ENCODE peak calls at places on chromosomes 5 and 9, in nine cellular contexts. One of them, this sample, is unnamed.

GRCh38 chr9:26437056-26437711 is 455.4 kb downstream of the CAAP1 start:
- DNase-seq in IMR-90: no peak
- DNase-seq in NCI-H1417: no peak
- DNase-seq in LHCN-M2: no peak
- DNase-seq in Right ventricle myocardium superior: no peak
- DNase-seq in NCI-H345: no peak
- DNase-seq in hepatic stellate cell: no peak
- DNase-seq in ELF-1: peak; percentile 16
- DNase-seq in stimulated activated CD4-positive, alpha-beta T cell treated with anti-CD3 and anti-CD28 coated beads, Interleukin-2, amount 100 ng/mL, for 48 hours: no peak
- DNase-seq in this sample: no peak

GRCh38 chr9:77997611-77998349 is 33.8 kb downstream of the GNAQ start:
- DNase-seq in Right ventricle myocardium superior: peak; percentile 68
- DNase-seq in stimulated activated CD4-positive, alpha-beta T cell treated with anti-CD3 and anti-CD28 coated beads, Interleukin-2, amount 100 ng/mL, for 48 hours: no peak
- DNase-seq in ELF-1: no peak
- DNase-seq in IMR-90: peak; percentile 34
- DNase-seq in LHCN-M2: no peak
- DNase-seq in NCI-H1417: peak; percentile 20
- DNase-seq in hepatic stellate cell: no peak
- DNase-seq in NCI-H345: no peak
- DNase-seq in this sample: peak; percentile 78

GRCh38 chr9:86246752-86247161 is 12.7 kb downstream of the C9orf153 start:
- DNase-seq in LHCN-M2: peak; percentile 42
- DNase-seq in hepatic stellate cell: peak; percentile 25
- DNase-seq in stimulated activated CD4-positive, alpha-beta T cell treated with anti-CD3 and anti-CD28 coated beads, Interleukin-2, amount 100 ng/mL, for 48 hours: no peak
- DNase-seq in NCI-H345: peak; percentile 50
- DNase-seq in ELF-1: peak; percentile 36
- DNase-seq in Right ventricle myocardium superior: peak; percentile 48
- DNase-seq in NCI-H1417: peak; percentile 27
- DNase-seq in IMR-90: no peak
- DNase-seq in this sample: peak; percentile 48

GRCh38 chr5:96794757-96795156 is 13.0 kb downstream of the ERAP1 start:
- DNase-seq in IMR-90: no peak
- DNase-seq in LHCN-M2: no peak
- DNase-seq in hepatic stellate cell: no peak
- DNase-seq in Right ventricle myocardium superior: no peak
- DNase-seq in stimulated activated CD4-positive, alpha-beta T cell treated with anti-CD3 and anti-CD28 coated beads, Interleukin-2, amount 100 ng/mL, for 48 hours: no peak
- DNase-seq in ELF-1: no peak
- DNase-seq in NCI-H1417: no peak
- DNase-seq in NCI-H345: no peak
- DNase-seq in this sample: no peak

GRCh38 chr5:120454094-120454798 is 9.9 kb upstream of the PRR16 start:
- DNase-seq in hepatic stellate cell: peak; percentile 61
- DNase-seq in NCI-H345: no peak
- DNase-seq in NCI-H1417: no peak
- DNase-seq in stimulated activated CD4-positive, alpha-beta T cell treated with anti-CD3 and anti-CD28 coated beads, Interleukin-2, amount 100 ng/mL, for 48 hours: no peak
- DNase-seq in Right ventricle myocardium superior: no peak
- DNase-seq in ELF-1: no peak
- DNase-seq in LHCN-M2: peak; percentile 87
- DNase-seq in IMR-90: peak; percentile 83
- DNase-seq in this sample: peak; percentile 55

GRCh38 chr9:108151161-108151586 is 661.6 kb upstream of the KLF4 start:
- DNase-seq in Right ventricle myocardium superior: peak; percentile 48
- DNase-seq in IMR-90: peak; percentile 60
- DNase-seq in NCI-H1417: no peak
- DNase-seq in LHCN-M2: peak; percentile 84
- DNase-seq in hepatic stellate cell: no peak
- DNase-seq in ELF-1: no peak
- DNase-seq in NCI-H345: no peak
- DNase-seq in stimulated activated CD4-positive, alpha-beta T cell treated with anti-CD3 and anti-CD28 coated beads, Interleukin-2, amount 100 ng/mL, for 48 hours: no peak
- DNase-seq in this sample: no peak

GRCh38 chr5:178123094-178123986 is 7.5 kb upstream of the RMND5B start:
- DNase-seq in LHCN-M2: no peak
- DNase-seq in NCI-H1417: no peak
- DNase-seq in IMR-90: no peak
- DNase-seq in hepatic stellate cell: no peak
- DNase-seq in ELF-1: peak; percentile 46
- DNase-seq in Right ventricle myocardium superior: no peak
- DNase-seq in stimulated activated CD4-positive, alpha-beta T cell treated with anti-CD3 and anti-CD28 coated beads, Interleukin-2, amount 100 ng/mL, for 48 hours: no peak
- DNase-seq in NCI-H345: no peak
- DNase-seq in this sample: no peak

GRCh38 chr9:124257865-124258764 is at the start of gene NEK6:
- DNase-seq in NCI-H345: no peak
- DNase-seq in NCI-H1417: peak; percentile 49
- DNase-seq in stimulated activated CD4-positive, alpha-beta T cell treated with anti-CD3 and anti-CD28 coated beads, Interleukin-2, amount 100 ng/mL, for 48 hours: peak; percentile 16
- DNase-seq in Right ventricle myocardium superior: peak; percentile 67
- DNase-seq in ELF-1: peak; percentile 40
- DNase-seq in hepatic stellate cell: peak; percentile 56
- DNase-seq in LHCN-M2: peak; percentile 62
- DNase-seq in IMR-90: peak; percentile 84
- DNase-seq in this sample: peak; percentile 68

GRCh38 chr5:102755691-102756371 is 726 bp downstream of the PAM start:
- DNase-seq in IMR-90: peak; percentile 79
- DNase-seq in Right ventricle myocardium superior: peak; percentile 69
- DNase-seq in LHCN-M2: peak; percentile 82
- DNase-seq in hepatic stellate cell: peak; percentile 72
- DNase-seq in NCI-H1417: peak; percentile 59
- DNase-seq in stimulated activated CD4-positive, alpha-beta T cell treated with anti-CD3 and anti-CD28 coated beads, Interleukin-2, amount 100 ng/mL, for 48 hours: peak; percentile 59
- DNase-seq in NCI-H345: peak; percentile 82
- DNase-seq in ELF-1: peak; percentile 84
- DNase-seq in this sample: peak; percentile 90

GRCh38 chr5:33702867-33703266 is 188.9 kb downstream of the ADAMTS12 start:
- DNase-seq in ELF-1: no peak
- DNase-seq in LHCN-M2: no peak
- DNase-seq in NCI-H345: no peak
- DNase-seq in IMR-90: no peak
- DNase-seq in stimulated activated CD4-positive, alpha-beta T cell treated with anti-CD3 and anti-CD28 coated beads, Interleukin-2, amount 100 ng/mL, for 48 hours: no peak
- DNase-seq in hepatic stellate cell: no peak
- DNase-seq in NCI-H1417: no peak
- DNase-seq in Right ventricle myocardium superior: no peak
- DNase-seq in this sample: no peak

GRCh38 chr5:137758719-137759312 is 4.7 kb upstream of the HNRNPA0 start:
- DNase-seq in ELF-1: no peak
- DNase-seq in LHCN-M2: no peak
- DNase-seq in NCI-H345: no peak
- DNase-seq in Right ventricle myocardium superior: no peak
- DNase-seq in NCI-H1417: no peak
- DNase-seq in stimulated activated CD4-positive, alpha-beta T cell treated with anti-CD3 and anti-CD28 coated beads, Interleukin-2, amount 100 ng/mL, for 48 hours: no peak
- DNase-seq in hepatic stellate cell: no peak
- DNase-seq in IMR-90: no peak
- DNase-seq in this sample: no peak

GRCh38 chr5:122901346-122901745 is 55.9 kb downstream of the SNX24 start:
- DNase-seq in NCI-H1417: no peak
- DNase-seq in hepatic stellate cell: no peak
- DNase-seq in Right ventricle myocardium superior: no peak
- DNase-seq in NCI-H345: no peak
- DNase-seq in stimulated activated CD4-positive, alpha-beta T cell treated with anti-CD3 and anti-CD28 coated beads, Interleukin-2, amount 100 ng/mL, for 48 hours: no peak
- DNase-seq in IMR-90: no peak
- DNase-seq in ELF-1: no peak
- DNase-seq in LHCN-M2: no peak
- DNase-seq in this sample: no peak

GRCh38 chr9:89642789-89643188 is 38.0 kb downstream of the GADD45G start:
- DNase-seq in ELF-1: peak; percentile 59
- DNase-seq in NCI-H345: no peak
- DNase-seq in stimulated activated CD4-positive, alpha-beta T cell treated with anti-CD3 and anti-CD28 coated beads, Interleukin-2, amount 100 ng/mL, for 48 hours: no peak
- DNase-seq in NCI-H1417: no peak
- DNase-seq in Right ventricle myocardium superior: no peak
- DNase-seq in LHCN-M2: no peak
- DNase-seq in IMR-90: no peak
- DNase-seq in hepatic stellate cell: no peak
- DNase-seq in this sample: no peak

GRCh38 chr9:124779368-124780059 is 2.6 kb downstream of the OLFML2A start:
- DNase-seq in hepatic stellate cell: peak; percentile 95
- DNase-seq in stimulated activated CD4-positive, alpha-beta T cell treated with anti-CD3 and anti-CD28 coated beads, Interleukin-2, amount 100 ng/mL, for 48 hours: no peak
- DNase-seq in NCI-H345: peak; percentile 24
- DNase-seq in IMR-90: peak; percentile 98
- DNase-seq in Right ventricle myocardium superior: no peak
- DNase-seq in NCI-H1417: no peak
- DNase-seq in LHCN-M2: peak; percentile 99
- DNase-seq in ELF-1: peak; percentile 74
- DNase-seq in this sample: peak; percentile 95

GRCh38 chr9:35490155-35490909 is 421 bp downstream of the RUSC2 start:
- DNase-seq in IMR-90: no peak
- DNase-seq in stimulated activated CD4-positive, alpha-beta T cell treated with anti-CD3 and anti-CD28 coated beads, Interleukin-2, amount 100 ng/mL, for 48 hours: no peak
- DNase-seq in LHCN-M2: no peak
- DNase-seq in ELF-1: peak; percentile 55
- DNase-seq in hepatic stellate cell: no peak
- DNase-seq in NCI-H345: no peak
- DNase-seq in NCI-H1417: peak; percentile 57
- DNase-seq in Right ventricle myocardium superior: no peak
- DNase-seq in this sample: peak; percentile 46

GRCh38 chr5:83360573-83360972 is 111.0 kb upstream of the VCAN start:
- DNase-seq in LHCN-M2: no peak
- DNase-seq in stimulated activated CD4-positive, alpha-beta T cell treated with anti-CD3 and anti-CD28 coated beads, Interleukin-2, amount 100 ng/mL, for 48 hours: no peak
- DNase-seq in NCI-H1417: no peak
- DNase-seq in Right ventricle myocardium superior: no peak
- DNase-seq in NCI-H345: no peak
- DNase-seq in hepatic stellate cell: no peak
- DNase-seq in ELF-1: no peak
- DNase-seq in IMR-90: no peak
- DNase-seq in this sample: no peak

GRCh38 chr5:27568811-27569210 is 530.4 kb upstream of the CDH9 start:
- DNase-seq in NCI-H345: no peak
- DNase-seq in IMR-90: no peak
- DNase-seq in hepatic stellate cell: no peak
- DNase-seq in stimulated activated CD4-positive, alpha-beta T cell treated with anti-CD3 and anti-CD28 coated beads, Interleukin-2, amount 100 ng/mL, for 48 hours: no peak
- DNase-seq in NCI-H1417: no peak
- DNase-seq in ELF-1: no peak
- DNase-seq in LHCN-M2: peak; percentile 29
- DNase-seq in Right ventricle myocardium superior: no peak
- DNase-seq in this sample: no peak

GRCh38 chr5:32330126-32330971 is 17.6 kb upstream of the MTMR12 start:
- DNase-seq in stimulated activated CD4-positive, alpha-beta T cell treated with anti-CD3 and anti-CD28 coated beads, Interleukin-2, amount 100 ng/mL, for 48 hours: no peak
- DNase-seq in ELF-1: no peak
- DNase-seq in LHCN-M2: no peak
- DNase-seq in hepatic stellate cell: no peak
- DNase-seq in Right ventricle myocardium superior: no peak
- DNase-seq in IMR-90: no peak
- DNase-seq in NCI-H345: no peak
- DNase-seq in NCI-H1417: no peak
- DNase-seq in this sample: no peak

GRCh38 chr9:115015018-115015635 is 84.7 kb upstream of the TNFSF8 start:
- DNase-seq in stimulated activated CD4-positive, alpha-beta T cell treated with anti-CD3 and anti-CD28 coated beads, Interleukin-2, amount 100 ng/mL, for 48 hours: no peak
- DNase-seq in IMR-90: peak; percentile 64
- DNase-seq in NCI-H1417: peak; percentile 66
- DNase-seq in hepatic stellate cell: peak; percentile 50
- DNase-seq in LHCN-M2: peak; percentile 62
- DNase-seq in Right ventricle myocardium superior: no peak
- DNase-seq in ELF-1: peak; percentile 58
- DNase-seq in NCI-H345: peak; percentile 40
- DNase-seq in this sample: peak; percentile 64

GRCh38 chr5:79108792-79109191 is 2.8 kb upstream of the BHMT start:
- DNase-seq in ELF-1: no peak
- DNase-seq in NCI-H345: no peak
- DNase-seq in LHCN-M2: no peak
- DNase-seq in Right ventricle myocardium superior: no peak
- DNase-seq in stimulated activated CD4-positive, alpha-beta T cell treated with anti-CD3 and anti-CD28 coated beads, Interleukin-2, amount 100 ng/mL, for 48 hours: no peak
- DNase-seq in NCI-H1417: no peak
- DNase-seq in hepatic stellate cell: no peak
- DNase-seq in IMR-90: no peak
- DNase-seq in this sample: no peak

GRCh38 chr5:149724130-149724850 is 5.8 kb upstream of the PPARGC1B start:
- DNase-seq in ELF-1: no peak
- DNase-seq in stimulated activated CD4-positive, alpha-beta T cell treated with anti-CD3 and anti-CD28 coated beads, Interleukin-2, amount 100 ng/mL, for 48 hours: no peak
- DNase-seq in hepatic stellate cell: no peak
- DNase-seq in Right ventricle myocardium superior: no peak
- DNase-seq in LHCN-M2: no peak
- DNase-seq in NCI-H345: no peak
- DNase-seq in NCI-H1417: no peak
- DNase-seq in IMR-90: no peak
- DNase-seq in this sample: no peak

GRCh38 chr5:10202089-10202753 is 47.5 kb downstream of the ATPSCKMT start:
- DNase-seq in NCI-H345: no peak
- DNase-seq in hepatic stellate cell: no peak
- DNase-seq in stimulated activated CD4-positive, alpha-beta T cell treated with anti-CD3 and anti-CD28 coated beads, Interleukin-2, amount 100 ng/mL, for 48 hours: no peak
- DNase-seq in LHCN-M2: no peak
- DNase-seq in IMR-90: no peak
- DNase-seq in Right ventricle myocardium superior: no peak
- DNase-seq in NCI-H1417: no peak
- DNase-seq in ELF-1: no peak
- DNase-seq in this sample: no peak

GRCh38 chr5:69231281-69231680 is 3.4 kb upstream of the CDK7 start:
- DNase-seq in NCI-H345: no peak
- DNase-seq in Right ventricle myocardium superior: no peak
- DNase-seq in LHCN-M2: no peak
- DNase-seq in stimulated activated CD4-positive, alpha-beta T cell treated with anti-CD3 and anti-CD28 coated beads, Interleukin-2, amount 100 ng/mL, for 48 hours: no peak
- DNase-seq in ELF-1: no peak
- DNase-seq in hepatic stellate cell: no peak
- DNase-seq in IMR-90: no peak
- DNase-seq in NCI-H1417: no peak
- DNase-seq in this sample: no peak

GRCh38 chr9:12426198-12426864 is 266.9 kb upstream of the TYRP1 start:
- DNase-seq in NCI-H345: peak; percentile 2
- DNase-seq in stimulated activated CD4-positive, alpha-beta T cell treated with anti-CD3 and anti-CD28 coated beads, Interleukin-2, amount 100 ng/mL, for 48 hours: no peak
- DNase-seq in IMR-90: no peak
- DNase-seq in Right ventricle myocardium superior: no peak
- DNase-seq in LHCN-M2: no peak
- DNase-seq in hepatic stellate cell: no peak
- DNase-seq in NCI-H1417: peak; percentile 61
- DNase-seq in ELF-1: peak; percentile 3
- DNase-seq in this sample: peak; percentile 65

GRCh38 chr5:168649306-168649705 is 70.1 kb upstream of the PANK3 start:
- DNase-seq in Right ventricle myocardium superior: no peak
- DNase-seq in LHCN-M2: peak; percentile 52
- DNase-seq in NCI-H1417: no peak
- DNase-seq in ELF-1: no peak
- DNase-seq in NCI-H345: no peak
- DNase-seq in IMR-90: no peak
- DNase-seq in stimulated activated CD4-positive, alpha-beta T cell treated with anti-CD3 and anti-CD28 coated beads, Interleukin-2, amount 100 ng/mL, for 48 hours: no peak
- DNase-seq in hepatic stellate cell: no peak
- DNase-seq in this sample: no peak

GRCh38 chr5:11851965-11852745 is 52.1 kb downstream of the CTNND2 start:
- DNase-seq in hepatic stellate cell: no peak
- DNase-seq in Right ventricle myocardium superior: no peak
- DNase-seq in NCI-H345: no peak
- DNase-seq in stimulated activated CD4-positive, alpha-beta T cell treated with anti-CD3 and anti-CD28 coated beads, Interleukin-2, amount 100 ng/mL, for 48 hours: no peak
- DNase-seq in NCI-H1417: no peak
- DNase-seq in IMR-90: no peak
- DNase-seq in ELF-1: no peak
- DNase-seq in LHCN-M2: no peak
- DNase-seq in this sample: no peak

GRCh38 chr5:81544351-81545001 is 150.5 kb upstream of the ACOT12 start:
- DNase-seq in IMR-90: peak; percentile 8
- DNase-seq in LHCN-M2: peak; percentile 4
- DNase-seq in NCI-H1417: no peak
- DNase-seq in stimulated activated CD4-positive, alpha-beta T cell treated with anti-CD3 and anti-CD28 coated beads, Interleukin-2, amount 100 ng/mL, for 48 hours: no peak
- DNase-seq in hepatic stellate cell: no peak
- DNase-seq in NCI-H345: no peak
- DNase-seq in ELF-1: no peak
- DNase-seq in Right ventricle myocardium superior: no peak
- DNase-seq in this sample: no peak

GRCh38 chr5:131661931-131662330 is 26.9 kb upstream of the RAPGEF6 start:
- DNase-seq in NCI-H1417: no peak
- DNase-seq in stimulated activated CD4-positive, alpha-beta T cell treated with anti-CD3 and anti-CD28 coated beads, Interleukin-2, amount 100 ng/mL, for 48 hours: no peak
- DNase-seq in LHCN-M2: peak; percentile 6
- DNase-seq in NCI-H345: no peak
- DNase-seq in ELF-1: no peak
- DNase-seq in hepatic stellate cell: no peak
- DNase-seq in Right ventricle myocardium superior: no peak
- DNase-seq in IMR-90: no peak
- DNase-seq in this sample: no peak

GRCh38 chr5:33091571-33092363 is 349.0 kb upstream of the TARS1 start:
- DNase-seq in LHCN-M2: peak; percentile 86
- DNase-seq in NCI-H1417: no peak
- DNase-seq in IMR-90: peak; percentile 74
- DNase-seq in Right ventricle myocardium superior: no peak
- DNase-seq in stimulated activated CD4-positive, alpha-beta T cell treated with anti-CD3 and anti-CD28 coated beads, Interleukin-2, amount 100 ng/mL, for 48 hours: no peak
- DNase-seq in ELF-1: no peak
- DNase-seq in NCI-H345: no peak
- DNase-seq in hepatic stellate cell: peak; percentile 6
- DNase-seq in this sample: no peak

GRCh38 chr9:6150483-6150882 is 65.1 kb upstream of the IL33 start:
- DNase-seq in IMR-90: no peak
- DNase-seq in NCI-H1417: peak; percentile 5
- DNase-seq in NCI-H345: peak; percentile 7
- DNase-seq in hepatic stellate cell: no peak
- DNase-seq in LHCN-M2: no peak
- DNase-seq in ELF-1: no peak
- DNase-seq in stimulated activated CD4-positive, alpha-beta T cell treated with anti-CD3 and anti-CD28 coated beads, Interleukin-2, amount 100 ng/mL, for 48 hours: no peak
- DNase-seq in Right ventricle myocardium superior: no peak
- DNase-seq in this sample: no peak

GRCh38 chr5:75659791-75660453 is 48.7 kb downstream of the ANKDD1B start:
- DNase-seq in NCI-H345: no peak
- DNase-seq in IMR-90: no peak
- DNase-seq in Right ventricle myocardium superior: no peak
- DNase-seq in LHCN-M2: no peak
- DNase-seq in stimulated activated CD4-positive, alpha-beta T cell treated with anti-CD3 and anti-CD28 coated beads, Interleukin-2, amount 100 ng/mL, for 48 hours: no peak
- DNase-seq in NCI-H1417: no peak
- DNase-seq in hepatic stellate cell: no peak
- DNase-seq in ELF-1: no peak
- DNase-seq in this sample: no peak

This sample was measured in left kidney.